ENCODE peak calls at places on chromosomes 3 and 15, in nine cellular contexts. S, Z, D, B, O, N, G, C and I are unnamed samples.

GRCh38 chr3:61634678-61635077 is 73.3 kb downstream of the PTPRG start:
- DNase-seq in S (no peak), Z (no peak), D (no peak), B (peak), O (no peak), N (no peak), G (no peak), C (no peak), I (no peak)

GRCh38 chr3:58151637-58152036 is 59.1 kb downstream of the DNASE1L3 start:
- DNase-seq in S (no peak), Z (no peak), D (no peak), B (no peak), O (no peak), N (peak), G (no peak), C (no peak), I (no peak)

GRCh38 chr3:37764586-37764985 is 97.1 kb upstream of the CTDSPL start:
- DNase-seq in S (no peak), Z (no peak), D (no peak), B (no peak), O (no peak), N (no peak), G (no peak), C (no peak), I (no peak)

GRCh38 chr3:171490901-171491300 is 30.7 kb upstream of the TNIK start:
- DNase-seq in S (no peak), Z (no peak), D (no peak), B (no peak), O (no peak), N (no peak), G (no peak), C (no peak), I (no peak)

GRCh38 chr3:170228093-170228766 is 6.0 kb downstream of the PRKCI start:
- DNase-seq in S (no peak), Z (no peak), D (no peak), B (peak), O (no peak), N (no peak), G (no peak), C (no peak), I (no peak)

GRCh38 chr15:56492786-56493555 is 28.0 kb upstream of the MNS1 start:
- DNase-seq in S (no peak), Z (no peak), D (no peak), B (no peak), O (no peak), N (no peak), G (no peak), C (no peak), I (no peak)

GRCh38 chr3:172787019-172787418 is 36.5 kb downstream of the ECT2 start:
- DNase-seq in S (no peak), Z (no peak), D (no peak), B (no peak), O (no peak), N (no peak), G (no peak), C (no peak), I (no peak)

GRCh38 chr3:106728315-106728821 is 648.9 kb upstream of the CCDC54 start:
- DNase-seq in S (no peak), Z (no peak), D (peak), B (peak), O (no peak), N (no peak), G (peak), C (peak), I (no peak)

GRCh38 chr15:82625136-82625535 is 22.0 kb downstream of the CPEB1 start:
- DNase-seq in S (no peak), Z (no peak), D (no peak), B (no peak), O (no peak), N (no peak), G (no peak), C (no peak), I (no peak)

GRCh38 chr15:39153718-39154117 is 427.2 kb upstream of the THBS1 start:
- DNase-seq in S (no peak), Z (peak), D (no peak), B (no peak), O (no peak), N (no peak), G (no peak), C (no peak), I (no peak)

GRCh38 chr3:129004639-129005295 is 3.7 kb downstream of the EFCC1 start:
- DNase-seq in S (no peak), Z (no peak), D (no peak), B (no peak), O (no peak), N (no peak), G (no peak), C (no peak), I (no peak)

GRCh38 chr3:58099850-58100249 is 91.6 kb downstream of the FLNB start:
- DNase-seq in S (no peak), Z (no peak), D (no peak), B (no peak), O (no peak), N (no peak), G (no peak), C (no peak), I (no peak)

GRCh38 chr3:66593978-66594377 is 93.2 kb upstream of the LRIG1 start:
- DNase-seq in S (no peak), Z (no peak), D (peak), B (peak), O (no peak), N (no peak), G (no peak), C (peak), I (no peak)

GRCh38 chr3:12447075-12447474 is 37.2 kb upstream of the TSEN2 start:
- DNase-seq in S (no peak), Z (no peak), D (no peak), B (no peak), O (no peak), N (no peak), G (no peak), C (no peak), I (no peak)

GRCh38 chr3:81968628-81969027 is 207.2 kb upstream of the GBE1 start:
- DNase-seq in S (no peak), Z (no peak), D (no peak), B (no peak), O (no peak), N (no peak), G (no peak), C (no peak), I (no peak)

GRCh38 chr15:98931001-98931400 is 76.6 kb downstream of the PGPEP1L start:
- DNase-seq in S (no peak), Z (no peak), D (no peak), B (no peak), O (no peak), N (no peak), G (no peak), C (no peak), I (no peak)

GRCh38 chr3:67790043-67790442 is 135.6 kb upstream of the SUCLG2 start:
- DNase-seq in S (peak), Z (peak), D (peak), B (peak), O (peak), N (no peak), G (peak), C (peak), I (peak)

GRCh38 chr3:39809995-39810595 is 686 bp downstream of the MYRIP start:
- DNase-seq in S (peak), Z (no peak), D (no peak), B (no peak), O (peak), N (no peak), G (no peak), C (no peak), I (peak)

GRCh38 chr15:82183121-82184031 is 79.2 kb downstream of the EFL1 start:
- DNase-seq in S (no peak), Z (no peak), D (peak), B (peak), O (no peak), N (no peak), G (no peak), C (peak), I (no peak)

GRCh38 chr3:156307704-156308103 is 187.3 kb downstream of the KCNAB1 start:
- DNase-seq in S (no peak), Z (peak), D (peak), B (peak), O (no peak), N (peak), G (no peak), C (peak), I (no peak)

GRCh38 chr3:13863422-13863821 is 16.4 kb downstream of the WNT7A start:
- DNase-seq in S (no peak), Z (no peak), D (no peak), B (no peak), O (no peak), N (no peak), G (no peak), C (no peak), I (no peak)

GRCh38 chr3:44411031-44411645 is 66.3 kb downstream of the ZNF445 start:
- DNase-seq in S (no peak), Z (no peak), D (no peak), B (no peak), O (no peak), N (no peak), G (no peak), C (no peak), I (no peak)

GRCh38 chr3:67940200-67940952 is 286.0 kb upstream of the SUCLG2 start:
- DNase-seq in S (no peak), Z (peak), D (no peak), B (peak), O (no peak), N (no peak), G (peak), C (no peak), I (no peak)

GRCh38 chr15:78950906-78951840 is 6.3 kb upstream of the CTSH start:
- DNase-seq in S (no peak), Z (no peak), D (peak), B (peak), O (no peak), N (no peak), G (no peak), C (peak), I (no peak)

GRCh38 chr3:59895972-59896371 is 846.1 kb upstream of the CFAP20DC start:
- DNase-seq in S (no peak), Z (no peak), D (no peak), B (no peak), O (no peak), N (no peak), G (no peak), C (no peak), I (no peak)

GRCh38 chr3:188491276-188491687 is 337.3 kb downstream of the LPP start:
- DNase-seq in S (no peak), Z (no peak), D (no peak), B (peak), O (no peak), N (no peak), G (no peak), C (peak), I (no peak)

GRCh38 chr3:11605398-11605797 is 38.3 kb downstream of the VGLL4 start:
- DNase-seq in S (no peak), Z (no peak), D (no peak), B (no peak), O (no peak), N (no peak), G (no peak), C (no peak), I (no peak)

GRCh38 chr3:132563409-132564074 is 33.5 kb upstream of the ACKR4 start:
- DNase-seq in S (no peak), Z (no peak), D (no peak), B (no peak), O (no peak), N (no peak), G (no peak), C (no peak), I (no peak)

GRCh38 chr3:78668302-78668701 is 1099.5 kb downstream of the ROBO1 start:
- DNase-seq in S (no peak), Z (no peak), D (no peak), B (no peak), O (no peak), N (no peak), G (no peak), C (no peak), I (no peak)

GRCh38 chr15:59247364-59247763 is 40.7 kb downstream of the LDHAL6B start:
- DNase-seq in S (peak), Z (peak), D (peak), B (peak), O (no peak), N (no peak), G (peak), C (peak), I (peak)

GRCh38 chr3:194126790-194127189 is 9.2 kb upstream of the HES1 start:
- DNase-seq in S (no peak), Z (no peak), D (no peak), B (no peak), O (no peak), N (no peak), G (no peak), C (no peak), I (no peak)

GRCh38 chr15:69421498-69421897 is 7.3 kb downstream of the KIF23 start:
- DNase-seq in S (no peak), Z (no peak), D (no peak), B (no peak), O (no peak), N (no peak), G (no peak), C (peak), I (no peak)

GRCh38 chr3:115999001-115999400 is 375.7 kb downstream of the GAP43 start:
- DNase-seq in S (no peak), Z (no peak), D (no peak), B (no peak), O (no peak), N (no peak), G (no peak), C (peak), I (no peak)

GRCh38 chr3:49171775-49172500 is 540 bp downstream of the KLHDC8B start:
- DNase-seq in S (no peak), Z (no peak), D (no peak), B (no peak), O (no peak), N (no peak), G (no peak), C (no peak), I (no peak)

GRCh38 chr3:31567036-31567435 is 34.3 kb downstream of the STT3B start:
- DNase-seq in S (peak), Z (no peak), D (no peak), B (no peak), O (peak), N (no peak), G (peak), C (no peak), I (peak)
- TF ChIP-seq CTCF in S (peak), Z (no peak), D (peak), B (no peak), O (peak), N (no peak), G (peak), C (peak), I (peak)

DNA sequence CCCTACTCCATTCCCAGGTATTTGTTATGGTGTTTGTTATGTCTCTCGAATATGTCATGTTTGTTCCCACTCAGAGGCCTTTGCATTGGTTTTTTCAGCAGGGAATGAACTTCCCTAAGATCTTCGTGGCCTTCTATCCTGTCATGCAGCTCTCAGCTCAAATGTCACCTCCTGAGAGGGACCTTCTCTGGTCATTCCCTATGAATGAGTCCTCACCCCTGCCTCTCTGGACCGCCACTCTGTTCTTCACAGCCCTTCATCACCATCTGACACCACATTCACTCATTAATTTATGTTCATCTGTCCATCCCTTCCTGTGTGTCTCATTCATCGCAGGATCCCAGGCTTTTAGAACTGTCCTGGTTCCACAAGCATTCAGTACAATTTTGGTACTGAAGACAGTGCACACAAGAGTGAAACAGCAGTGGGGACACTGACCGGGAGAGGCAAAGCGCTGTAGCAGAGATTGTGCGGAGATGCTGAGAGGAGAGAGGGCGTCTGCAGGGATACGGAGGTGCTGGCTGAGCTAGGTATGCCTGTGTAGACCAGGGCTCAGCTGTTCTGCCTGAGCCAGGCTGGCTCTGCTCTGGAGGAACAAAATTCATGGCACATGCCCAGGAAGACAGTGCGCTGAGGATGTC is 132.3 kb downstream of the CHCHD6 start:
- DNase-seq in S (no peak), Z (no peak), D (no peak), B (no peak), O (no peak), N (peak), G (no peak), C (no peak), I (no peak)
- TF ChIP-seq CTCF in S (no peak), Z (no peak), D (no peak), B (no peak), O (no peak), N (no peak), G (no peak), C (no peak), I (no peak)

DNA sequence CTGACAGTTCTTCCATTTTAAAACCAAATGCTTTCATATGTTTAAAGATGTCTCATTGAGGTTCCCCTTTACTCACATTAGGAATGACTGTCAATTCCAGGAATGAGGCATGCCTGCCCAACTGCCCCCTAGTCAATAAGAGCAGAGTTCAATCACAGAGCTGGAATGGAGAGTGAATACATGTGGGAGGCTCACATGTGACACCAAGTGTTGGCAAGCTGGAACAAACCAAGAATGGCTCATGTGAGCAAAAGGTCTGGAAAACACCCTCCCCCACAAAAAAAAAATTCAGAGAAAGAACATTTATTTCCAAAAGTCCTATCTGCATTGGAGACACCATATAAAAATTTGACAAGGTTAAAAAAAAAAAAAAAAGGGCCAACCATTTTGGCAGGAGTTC is 3.7 kb downstream of the PBRM1 start:
- DNase-seq in S (no peak), Z (no peak), D (no peak), B (peak), O (peak), N (no peak), G (no peak), C (peak), I (no peak)
- TF ChIP-seq CTCF in S (peak), Z (no peak), D (no peak), B (no peak), O (peak), N (no peak), G (peak), C (peak), I (no peak)

GRCh38 chr15:86649277-86649676 is 569.6 kb downstream of the AGBL1 start:
- DNase-seq in S (no peak), Z (no peak), D (no peak), B (no peak), O (no peak), N (no peak), G (no peak), C (no peak), I (no peak)

GRCh38 chr15:86647810-86648440 is 568.3 kb downstream of the AGBL1 start:
- DNase-seq in S (no peak), Z (no peak), D (no peak), B (no peak), O (no peak), N (no peak), G (no peak), C (no peak), I (no peak)

GRCh38 chr15:86650084-86650483 is 570.4 kb downstream of the AGBL1 start:
- DNase-seq in S (no peak), Z (peak), D (no peak), B (no peak), O (no peak), N (no peak), G (peak), C (no peak), I (no peak)

GRCh38 chr15:86645861-86646393 is 566.3 kb downstream of the AGBL1 start:
- DNase-seq in S (no peak), Z (no peak), D (no peak), B (no peak), O (no peak), N (no peak), G (no peak), C (no peak), I (no peak)

GRCh38 chr15:86644319-86644718 is 564.6 kb downstream of the AGBL1 start:
- DNase-seq in S (no peak), Z (no peak), D (no peak), B (no peak), O (no peak), N (no peak), G (no peak), C (no peak), I (no peak)
- TF ChIP-seq CTCF in S (no peak), Z (no peak), D (no peak), B (no peak), O (no peak), N (no peak), G (no peak), C (no peak), I (no peak)

DNA sequence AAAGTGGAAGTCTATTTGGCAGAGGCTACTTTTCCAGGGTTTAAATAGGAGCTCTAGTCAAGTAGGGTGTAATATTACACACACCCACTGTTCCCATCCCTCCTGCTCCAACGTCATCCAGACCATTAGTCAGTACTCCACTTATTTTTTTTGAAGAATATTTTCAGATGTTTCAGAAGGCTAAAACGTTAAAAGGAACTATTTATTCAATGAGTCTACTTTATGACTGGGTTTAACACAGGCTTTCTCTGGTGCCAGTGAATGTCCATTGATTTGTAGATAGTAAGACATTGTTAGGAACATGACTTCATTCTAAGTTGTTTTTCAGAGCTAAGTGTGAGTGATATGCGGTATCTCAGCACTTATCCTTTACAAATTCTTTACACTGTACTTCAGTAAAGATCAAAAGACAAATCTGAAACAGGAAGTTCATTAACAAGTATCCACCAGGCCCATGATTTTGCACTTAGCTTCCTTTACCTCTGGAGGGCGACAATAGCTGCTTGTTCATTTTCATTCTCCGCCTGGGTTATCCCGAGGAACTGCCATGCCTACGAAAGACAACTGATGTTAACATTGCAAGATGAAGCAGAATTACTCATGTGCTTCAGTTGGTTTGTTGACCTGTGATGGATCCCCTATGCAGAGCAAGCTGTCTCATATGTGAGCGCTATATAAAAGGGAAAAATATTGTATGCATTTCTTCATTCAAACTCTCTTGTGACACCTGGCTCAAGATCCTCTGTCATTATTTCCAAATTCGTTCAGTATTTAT is 158.7 kb downstream of the USP13 start:
- DNase-seq in S (peak), Z (peak), D (peak), B (peak), O (peak), N (no peak), G (peak), C (peak), I (peak)
- TF ChIP-seq CTCF in S (peak), Z (no peak), D (peak), B (peak), O (peak), N (no peak), G (peak), C (peak), I (peak)

DNA sequence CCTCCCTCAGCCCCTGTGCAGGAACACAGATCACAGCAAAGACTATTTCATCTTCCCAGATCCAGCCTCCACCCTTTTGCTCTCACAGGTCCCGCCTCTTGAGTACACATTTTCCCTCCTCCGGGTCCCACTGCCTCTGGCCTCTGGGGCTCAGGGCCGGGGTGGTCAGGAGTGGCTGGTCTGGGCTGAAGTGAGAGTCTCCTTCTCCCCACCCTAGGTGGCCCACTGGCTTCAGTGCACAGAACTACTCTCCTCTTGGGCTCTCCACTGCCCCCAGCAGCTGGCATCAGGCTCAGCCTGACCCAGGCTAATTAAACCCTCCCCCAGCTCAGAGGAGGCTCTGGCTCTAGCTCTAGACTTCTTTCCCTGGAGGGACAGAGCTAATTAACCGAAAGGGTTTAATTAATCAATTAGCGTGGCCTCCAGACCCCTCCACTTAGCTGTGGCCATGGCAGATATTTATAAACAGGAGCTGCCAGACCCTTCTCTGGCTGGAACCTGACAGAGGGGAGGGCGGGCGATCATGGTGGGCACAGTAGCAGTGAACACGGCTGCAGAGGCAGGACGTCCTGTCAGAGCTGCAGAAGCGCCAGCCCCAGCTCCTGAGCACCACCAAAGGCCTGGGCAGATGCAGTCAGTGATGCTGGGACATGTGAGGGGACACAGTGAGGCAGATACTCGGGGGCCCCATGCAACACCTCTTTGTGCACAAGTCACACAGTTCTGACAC is 15.1 kb downstream of the DUSP7 start:
- DNase-seq in S (peak), Z (no peak), D (no peak), B (no peak), O (no peak), N (no peak), G (no peak), C (no peak), I (no peak)
- TF ChIP-seq CTCF in S (peak), Z (no peak), D (peak), B (no peak), O (no peak), N (no peak), G (peak), C (peak), I (no peak)